ENCODE peak calls at places on chromosomes 5 and 9, in ten cellular contexts. T is immature natural killer cell; F is AG09319; R is heart right ventricle; S is activated naive CD4-positive, alpha-beta T cell; V is stimulated activated CD8-positive, alpha-beta memory T cell treated with anti-CD3 and anti-CD28 coated beads, Interleukin-4, amount 100 ng/mL, for 1 hour; H is NCI-H446 treated with DMSO at 0.1 percent for 48 hours; W is NCI-H460; D is RKO; Q is effector memory CD4-positive, alpha-beta T cell. B is an unnamed sample.

GRCh38 chr5:98933446-98934072 is 4.8 kb upstream of the CHD1 start:
- DNase-seq in W (no peak), R (no peak), F (no peak), S (no peak), V (no peak), D (no peak), Q (no peak), H (no peak), T (peak; percentile 67), B (peak; percentile 35)

GRCh38 chr5:36059571-36060515 is 6.8 kb downstream of the UGT3A2 start:
- DNase-seq in Q (no peak), R (no peak), D (no peak), F (peak; percentile 20), H (no peak), S (no peak), V (no peak), T (no peak), W (no peak), B (no peak)

GRCh38 chr9:125522328-125522725 is 184.7 kb downstream of the MAPKAP1 start:
- DNase-seq in F (no peak), R (no peak), S (no peak), W (no peak), Q (no peak), H (no peak), T (no peak), D (peak; percentile 92), V (no peak), B (no peak)

GRCh38 chr5:2094616-2094995 is 211.9 kb upstream of the IRX4 start:
- DNase-seq in R (no peak), S (no peak), W (no peak), Q (no peak), V (no peak), F (no peak), D (no peak), T (no peak), H (no peak), B (no peak)

GRCh38 chr5:125006011-125006685 is 259.7 kb upstream of the ZNF608 start:
- DNase-seq in R (no peak), V (no peak), D (no peak), S (no peak), W (no peak), F (no peak), T (no peak), Q (no peak), H (no peak), B (no peak)

GRCh38 chr5:65525726-65526125 is 37.2 kb downstream of the CENPK start:
- DNase-seq in S (no peak), Q (no peak), T (no peak), H (no peak), V (no peak), F (no peak), R (no peak), W (no peak), D (no peak), B (no peak)

GRCh38 chr5:58477760-58478159 is 13.5 kb upstream of the GAPT start:
- DNase-seq in H (no peak), W (no peak), T (no peak), R (no peak), V (no peak), Q (no peak), D (no peak), S (no peak), F (no peak), B (no peak)

GRCh38 chr5:137602721-137603273 is 103.7 kb upstream of the SPOCK1 start:
- DNase-seq in R (no peak), T (no peak), F (no peak), H (no peak), S (no peak), D (no peak), Q (no peak), V (no peak), W (no peak), B (no peak)

GRCh38 chr5:10331341-10331796 is 22.1 kb upstream of the MARCHF6 start:
- DNase-seq in F (no peak), H (peak; percentile 97), S (no peak), V (no peak), T (no peak), R (peak; percentile 64), Q (no peak), D (no peak), W (no peak), B (no peak)

GRCh38 chr5:40220260-40220659 is 459.5 kb upstream of the PTGER4 start:
- DNase-seq in F (no peak), S (no peak), W (no peak), V (no peak), T (no peak), R (no peak), H (no peak), Q (no peak), D (no peak), B (no peak)

GRCh38 chr9:136081113-136081825 is 13.8 kb downstream of the NACC2 start:
- DNase-seq in F (no peak), R (peak; percentile 40), H (no peak), D (no peak), V (no peak), S (no peak), Q (no peak), T (no peak), W (no peak), B (no peak)

GRCh38 chr5:2192496-2192895 is 309.8 kb upstream of the IRX4 start:
- DNase-seq in R (no peak), D (no peak), W (no peak), S (no peak), Q (no peak), T (no peak), V (no peak), F (no peak), H (no peak), B (no peak)

GRCh38 chr9:12773562-12773961 is 1.3 kb upstream of the LURAP1L start:
- DNase-seq in W (no peak), T (no peak), V (no peak), Q (no peak), F (peak; percentile 49), H (no peak), D (no peak), S (no peak), R (no peak), B (no peak)

GRCh38 chr5:3452622-3453021 is 143.0 kb upstream of the IRX1 start:
- DNase-seq in D (no peak), Q (no peak), R (no peak), F (no peak), W (no peak), T (no peak), H (no peak), S (no peak), V (no peak), B (no peak)

GRCh38 chr5:130624805-130625204 is 540.3 kb downstream of the HINT1 start:
- DNase-seq in S (no peak), T (no peak), W (no peak), R (no peak), D (no peak), V (no peak), F (no peak), H (no peak), Q (no peak), B (no peak)

GRCh38 chr5:121918238-121918637 is 43.5 kb upstream of the SRFBP1 start:
- DNase-seq in H (no peak), Q (no peak), S (no peak), D (no peak), W (no peak), V (no peak), F (no peak), R (no peak), T (no peak), B (no peak)

GRCh38 chr5:96252596-96252995 is 180.5 kb downstream of the PCSK1 start:
- DNase-seq in V (no peak), W (no peak), F (no peak), S (no peak), T (no peak), D (no peak), R (no peak), Q (no peak), H (no peak), B (no peak)

GRCh38 chr5:40446910-40447309 is 232.8 kb upstream of the PTGER4 start:
- DNase-seq in Q (no peak), R (no peak), V (no peak), W (peak; percentile 53), H (no peak), S (no peak), F (no peak), T (no peak), D (peak; percentile 68), B (no peak)